ENCODE peak calls at places on chromosome 11, in nine cellular contexts. R is NCI-H460, D is neural crest cell, L is ACHN, G is T follicular helper cell, W is thoracic aorta, O is PC-9, C is NCI-H524 treated with DMSO at 0.1 percent for 48 hours, H is bronchial epithelial cell. Z is an unnamed sample.

GRCh38 chr11:8760896-8761295 is 78.3 kb downstream of the RPL27A start:
- DNase-seq in R (no peak), D (no peak), L (no peak), G (no peak), W (no peak), O (no peak), C (peak), H (no peak), Z (no peak)

GRCh38 chr11:18733202-18733601 is 7.2 kb upstream of the IGSF22 start:
- DNase-seq in R (no peak), D (no peak), L (no peak), G (no peak), W (no peak), O (no peak), C (no peak), H (no peak), Z (no peak)

GRCh38 chr11:29009426-29009825 is 901.2 kb downstream of the METTL15 start:
- DNase-seq in R (no peak), D (no peak), L (no peak), G (no peak), W (no peak), O (no peak), C (no peak), H (no peak), Z (no peak)

GRCh38 chr11:93570759-93571413 is 27.7 kb upstream of the SMCO4 start:
- DNase-seq in R (peak), D (no peak), L (peak), G (no peak), W (no peak), O (peak), C (no peak), H (peak), Z (no peak)

GRCh38 chr11:132043714-132044113 is 673.3 kb downstream of the NTM start:
- DNase-seq in R (no peak), D (no peak), L (no peak), G (no peak), W (no peak), O (no peak), C (no peak), H (no peak), Z (no peak)

GRCh38 chr11:93053864-93054263 is 84.4 kb downstream of the MTNR1B start:
- DNase-seq in R (no peak), D (no peak), L (no peak), G (no peak), W (no peak), O (no peak), C (no peak), H (no peak), Z (no peak)

GRCh38 chr11:121535122-121535796 is 82.5 kb upstream of the SORL1-AS1 start:
- DNase-seq in R (no peak), D (no peak), L (no peak), G (no peak), W (no peak), O (no peak), C (no peak), H (peak), Z (no peak)

GRCh38 chr11:6631356-6631890 is 12.2 kb upstream of the TPP1 start:
- DNase-seq in R (no peak), D (no peak), L (no peak), G (no peak), W (no peak), O (no peak), C (no peak), H (no peak), Z (no peak)

GRCh38 chr11:67120881-67121710 is 2.0 kb downstream of the KDM2A start:
- DNase-seq in R (no peak), D (no peak), L (peak), G (no peak), W (no peak), O (peak), C (no peak), H (peak), Z (peak)

GRCh38 chr11:20367313-20367948 is 3.9 kb downstream of the HTATIP2 start:
- DNase-seq in R (peak), D (no peak), L (peak), G (no peak), W (no peak), O (peak), C (no peak), H (peak), Z (peak)

GRCh38 chr11:35390737-35391682 is 28.3 kb downstream of the SLC1A2 start:
- DNase-seq in R (peak), D (no peak), L (no peak), G (no peak), W (no peak), O (peak), C (no peak), H (peak), Z (no peak)

GRCh38 chr11:83724704-83725114 is 438.5 kb upstream of the CCDC90B start:
- DNase-seq in R (peak), D (no peak), L (no peak), G (no peak), W (no peak), O (no peak), C (no peak), H (peak), Z (no peak)

GRCh38 chr11:134753805-134754130 is 341.7 kb upstream of the B3GAT1 start:
- DNase-seq in R (no peak), D (no peak), L (no peak), G (no peak), W (no peak), O (no peak), C (no peak), H (no peak), Z (no peak)

GRCh38 chr11:81497202-81497804 is 1236.4 kb downstream of the FAM181B start:
- DNase-seq in R (peak), D (peak), L (peak), G (no peak), W (no peak), O (peak), C (no peak), H (peak), Z (no peak)

GRCh38 chr11:1228921-1229451 is 6.1 kb downstream of the MUC5B start:
- DNase-seq in R (no peak), D (no peak), L (no peak), G (no peak), W (no peak), O (no peak), C (no peak), H (no peak), Z (peak)

GRCh38 chr11:83449338-83449913 is 163.3 kb upstream of the CCDC90B start:
- DNase-seq in R (no peak), D (no peak), L (no peak), G (no peak), W (no peak), O (no peak), C (no peak), H (peak), Z (no peak)

GRCh38 chr11:10731064-10731680 is 19.9 kb upstream of the CTR9 start:
- DNase-seq in R (no peak), D (no peak), L (no peak), G (no peak), W (no peak), O (no peak), C (no peak), H (no peak), Z (no peak)

GRCh38 chr11:67406420-67406968 is 2.6 kb downstream of the TBC1D10C start:
- DNase-seq in R (no peak), D (no peak), L (no peak), G (no peak), W (no peak), O (no peak), C (no peak), H (no peak), Z (no peak)

GRCh38 chr11:60143768-60144167 is 39.1 kb downstream of the MS4A6A start:
- DNase-seq in R (no peak), D (no peak), L (no peak), G (no peak), W (no peak), O (no peak), C (no peak), H (no peak), Z (no peak)

GRCh38 chr11:11320820-11321219 is 32.2 kb downstream of the CSNK2A3 start:
- DNase-seq in R (no peak), D (no peak), L (no peak), G (no peak), W (no peak), O (no peak), C (no peak), H (no peak), Z (no peak)

GRCh38 chr11:17021550-17021949 is 7.3 kb upstream of the PLEKHA7 start:
- DNase-seq in R (no peak), D (no peak), L (no peak), G (no peak), W (no peak), O (no peak), C (no peak), H (no peak), Z (no peak)

GRCh38 chr11:35714882-35715612 is 52.5 kb downstream of the TRIM44 start:
- DNase-seq in R (no peak), D (no peak), L (no peak), G (no peak), W (no peak), O (no peak), C (no peak), H (peak), Z (no peak)

GRCh38 chr11:13384837-13385417 is 78.1 kb downstream of the BTBD10 start:
- DNase-seq in R (peak), D (peak), L (peak), G (peak), W (no peak), O (no peak), C (no peak), H (peak), Z (no peak)

GRCh38 chr11:103364687-103365086 is 255.5 kb downstream of the DYNC2H1 start:
- DNase-seq in R (no peak), D (no peak), L (no peak), G (no peak), W (no peak), O (no peak), C (no peak), H (no peak), Z (no peak)

GRCh38 chr11:117037279-117037951 is 60.8 kb downstream of the SIK3 start:
- DNase-seq in R (no peak), D (no peak), L (no peak), G (no peak), W (no peak), O (no peak), C (no peak), H (peak), Z (no peak)

GRCh38 chr11:6571434-6572008 is 31.9 kb downstream of the RRP8 start:
- DNase-seq in R (no peak), D (no peak), L (no peak), G (no peak), W (no peak), O (no peak), C (no peak), H (no peak), Z (no peak)

GRCh38 chr11:6498121-6498520 is 1.0 kb downstream of the DNHD1 start:
- DNase-seq in R (no peak), D (no peak), L (no peak), G (no peak), W (no peak), O (no peak), C (no peak), H (no peak), Z (peak)

GRCh38 chr11:106670069-106670468 is 348.2 kb downstream of the GUCY1A2 start:
- DNase-seq in R (no peak), D (no peak), L (no peak), G (no peak), W (no peak), O (no peak), C (no peak), H (no peak), Z (no peak)

GRCh38 chr11:36162282-36162825 is 126.9 kb downstream of the COMMD9 start:
- DNase-seq in R (no peak), D (no peak), L (no peak), G (no peak), W (no peak), O (no peak), C (no peak), H (no peak), Z (no peak)

GRCh38 chr11:116867619-116868018 is 30.2 kb upstream of the APOA1 start:
- DNase-seq in R (no peak), D (no peak), L (no peak), G (no peak), W (no peak), O (no peak), C (no peak), H (no peak), Z (no peak)

GRCh38 chr11:100562102-100562501 is 125.0 kb upstream of the ARHGAP42 start:
- DNase-seq in R (no peak), D (no peak), L (peak), G (no peak), W (no peak), O (peak), C (no peak), H (peak), Z (no peak)

GRCh38 chr11:100830978-100831732 is 144.1 kb downstream of the ARHGAP42 start:
- DNase-seq in R (no peak), D (no peak), L (peak), G (no peak), W (no peak), O (peak), C (no peak), H (peak), Z (peak)

GRCh38 chr11:64305691-64306562 is 603 bp downstream of the ESRRA start:
- DNase-seq in R (peak), D (peak), L (peak), G (peak), W (no peak), O (peak), C (no peak), H (peak), Z (peak)

GRCh38 chr11:73189315-73189714 is 28.8 kb upstream of the P2RY2 start:
- DNase-seq in R (no peak), D (no peak), L (no peak), G (no peak), W (no peak), O (no peak), C (no peak), H (no peak), Z (peak)

GRCh38 chr11:2266586-2267305 is 3.6 kb downstream of the ASCL2 start:
- DNase-seq in R (no peak), D (no peak), L (no peak), G (no peak), W (no peak), O (no peak), C (no peak), H (no peak), Z (no peak)

Z was measured in tibial artery.